ENCODE peak calls at places on chromosome 12, in five cellular contexts. L is heart right ventricle, R is Right ventricle myocardium superior, I is lower leg skin, C is iPS-NIHi11. Q is an unnamed sample.

GRCh38 chr12:14322403-14322802 is 43.1 kb upstream of the ATF7IP start:
- DNase-seq in L (no peak), R (no peak), I (no peak), C (no peak), Q (no peak)

GRCh38 chr12:91777268-91777997 is 368.2 kb downstream of the BTG1 start:
- DNase-seq in L (no peak), R (no peak), I (no peak), C (no peak), Q (no peak)

GRCh38 chr12:105943525-105943924 is 195.2 kb downstream of the NUAK1 start:
- DNase-seq in L (no peak), R (no peak), I (no peak), C (no peak), Q (no peak)

GRCh38 chr12:53381739-53382630 is 2.0 kb downstream of the SP1 start:
- DNase-seq in L (peak; percentile 56), R (peak; percentile 61), I (peak; percentile 54), C (peak; percentile 22), Q (peak; percentile 49)

GRCh38 chr12:65602579-65603295 is 221.5 kb upstream of the HMGA2 start:
- DNase-seq in L (peak; percentile 81), R (peak; percentile 75), I (peak; percentile 76), C (peak; percentile 85), Q (peak; percentile 80)

GRCh38 chr12:126895946-126896520 is 1370.9 kb upstream of the TMEM132C start:
- DNase-seq in L (no peak), R (no peak), I (no peak), C (no peak), Q (no peak)

GRCh38 chr12:57579677-57580465 is 11.1 kb upstream of the PIP4K2C start:
- DNase-seq in L (no peak), R (no peak), I (no peak), C (no peak), Q (no peak)

GRCh38 chr12:63003223-63003819 is 68.4 kb upstream of the PPM1H start:
- DNase-seq in L (no peak), R (no peak), I (no peak), C (no peak), Q (no peak)

GRCh38 chr12:54549774-54550451 is 512 bp downstream of the PDE1B start:
- DNase-seq in L (no peak), R (no peak), I (no peak), C (peak; percentile 29), Q (no peak)

GRCh38 chr12:104355630-104356029 is 52.1 kb downstream of the EID3 start:
- DNase-seq in L (no peak), R (no peak), I (no peak), C (no peak), Q (no peak)

GRCh38 chr12:47892819-47893218 is 12.0 kb downstream of the VDR start:
- DNase-seq in L (no peak), R (no peak), I (no peak), C (no peak), Q (no peak)

GRCh38 chr12:49370539-49370938 is 3.3 kb downstream of the SPATS2 start:
- DNase-seq in L (no peak), R (no peak), I (no peak), C (no peak), Q (no peak)

GRCh38 chr12:59452259-59452658 is 143.6 kb upstream of the SLC16A7 start:
- DNase-seq in L (no peak), R (no peak), I (no peak), C (no peak), Q (no peak)

GRCh38 chr12:115507951-115508722 is 769.4 kb downstream of the MED13L start:
- DNase-seq in L (peak; percentile 58), R (peak; percentile 40), I (no peak), C (peak; percentile 79), Q (peak; percentile 59)

GRCh38 chr12:79056775-79057174 is 192.2 kb downstream of the SYT1 start:
- DNase-seq in L (no peak), R (no peak), I (no peak), C (no peak), Q (no peak)

GRCh38 chr12:3319723-3320492 is 171.1 kb upstream of the PRMT8 start:
- DNase-seq in L (no peak), R (no peak), I (no peak), C (peak; percentile 44), Q (no peak)

GRCh38 chr12:130835011-130835410 is 4.0 kb downstream of the STX2 start:
- DNase-seq in L (no peak), R (no peak), I (no peak), C (no peak), Q (no peak)

GRCh38 chr12:122473543-122474323 is 27.0 kb downstream of the ZCCHC8 start:
- DNase-seq in L (no peak), R (no peak), I (peak; percentile 39), C (no peak), Q (no peak)

GRCh38 chr12:24838531-24838950 is 110.4 kb downstream of the BCAT1 start:
- DNase-seq in L (peak; percentile 10), R (no peak), I (peak; percentile 79), C (no peak), Q (peak; percentile 42)

GRCh38 chr12:47901285-47902093 is 3.3 kb downstream of the VDR start:
- DNase-seq in L (no peak), R (peak; percentile 50), I (no peak), C (no peak), Q (no peak)

GRCh38 chr12:269216-269615 is 6.6 kb upstream of the SLC6A13 start:
- DNase-seq in L (no peak), R (no peak), I (no peak), C (no peak), Q (no peak)

GRCh38 chr12:117367006-117367638 is 5.7 kb upstream of the NOS1 start:
- DNase-seq in L (peak; percentile 66), R (peak; percentile 49), I (peak; percentile 78), C (peak; percentile 93), Q (peak; percentile 45)

GRCh38 chr12:83996671-83997070 is 915.9 kb downstream of the SLC6A15 start:
- DNase-seq in L (no peak), R (no peak), I (no peak), C (no peak), Q (no peak)

GRCh38 chr12:93918262-93918661 is 230.1 kb upstream of the PLXNC1 start:
- DNase-seq in L (no peak), R (no peak), I (no peak), C (no peak), Q (no peak)

GRCh38 chr12:46677749-46678148 is 148.0 kb downstream of the SLC38A4 start:
- DNase-seq in L (no peak), R (no peak), I (no peak), C (peak; percentile 40), Q (no peak)

GRCh38 chr12:2669560-2669959 is 125.2 kb upstream of the FKBP4 start:
- DNase-seq in L (no peak), R (no peak), I (no peak), C (no peak), Q (no peak)

GRCh38 chr12:52355181-52355580 is 12.1 kb downstream of the KRT85 start:
- DNase-seq in L (no peak), R (no peak), I (no peak), C (no peak), Q (no peak)